ENCODE peak calls at places on chromosomes 13 and 19, in four cellular contexts. T, R, B and W are unnamed samples.

GRCh38 chr19:32407004-32407992 is 1.7 kb downstream of the DPY19L3 start:
- DNase-seq in B (no peak), T (peak; percentile 10), R (peak; percentile 37), W (no peak)

GRCh38 chr19:21468791-21469190 is 36.6 kb upstream of the ZNF429 start:
- DNase-seq in R (no peak), T (peak; percentile 14), B (no peak), W (peak; percentile 57)

GRCh38 chr13:72458701-72459100 is 268.7 kb downstream of the MZT1 start:
- DNase-seq in T (peak; percentile 7), B (no peak), R (no peak), W (no peak)

GRCh38 chr13:113658836-113659235 is 838 bp upstream of the ATP4B start:
- DNase-seq in B (no peak), T (no peak), R (no peak), W (no peak)

GRCh38 chr13:113489549-113490495 is 689 bp downstream of the DCUN1D2 start:
- DNase-seq in T (peak; percentile 49), B (peak; percentile 68), R (peak; percentile 41), W (no peak)

GRCh38 chr13:69935043-69935442 is 172.6 kb upstream of the ATXN8OS start:
- DNase-seq in T (peak; percentile 44), R (no peak), B (no peak), W (no peak)

GRCh38 chr13:60679131-60679530 is 282.1 kb downstream of the TDRD3 start:
- DNase-seq in R (no peak), T (no peak), B (no peak), W (no peak)

GRCh38 chr19:21210037-21210621 is 68.3 kb downstream of the ZNF431 start:
- DNase-seq in T (peak; percentile 33), B (no peak), R (no peak), W (no peak)

GRCh38 chr13:80952158-80952557 is 611.2 kb upstream of the SPRY2 start:
- DNase-seq in B (no peak), T (peak; percentile 68), R (no peak), W (no peak)

GRCh38 chr13:98780972-98781869 is 28.7 kb upstream of the SLC15A1 start:
- DNase-seq in R (no peak), T (no peak), B (no peak), W (no peak)

GRCh38 chr19:53771133-53771532 is 53.0 kb downstream of the NLRP12 start:
- DNase-seq in T (peak; percentile 92), B (no peak), R (no peak), W (peak; percentile 49)

GRCh38 chr13:45472171-45472705 is 7.5 kb downstream of the COG3 start:
- DNase-seq in R (peak; percentile 20), T (no peak), B (no peak), W (no peak)

GRCh38 chr19:34178276-34178614 is 5.9 kb downstream of the LSM14A start:
- DNase-seq in B (no peak), T (no peak), R (no peak), W (no peak)

GRCh38 chr13:24923305-24923640 is 159.3 kb downstream of the RNF17 start:
- DNase-seq in B (no peak), T (no peak), R (peak; percentile 75), W (no peak)

GRCh38 chr19:10566658-10567410 is 1.0 kb upstream of the KRI1 start:
- DNase-seq in R (no peak), B (no peak), T (no peak), W (no peak)

GRCh38 chr19:37988758-37989635 is 82.0 kb downstream of the SIPA1L3 start:
- DNase-seq in R (no peak), B (no peak), T (peak; percentile 45), W (peak; percentile 65)

DNA sequence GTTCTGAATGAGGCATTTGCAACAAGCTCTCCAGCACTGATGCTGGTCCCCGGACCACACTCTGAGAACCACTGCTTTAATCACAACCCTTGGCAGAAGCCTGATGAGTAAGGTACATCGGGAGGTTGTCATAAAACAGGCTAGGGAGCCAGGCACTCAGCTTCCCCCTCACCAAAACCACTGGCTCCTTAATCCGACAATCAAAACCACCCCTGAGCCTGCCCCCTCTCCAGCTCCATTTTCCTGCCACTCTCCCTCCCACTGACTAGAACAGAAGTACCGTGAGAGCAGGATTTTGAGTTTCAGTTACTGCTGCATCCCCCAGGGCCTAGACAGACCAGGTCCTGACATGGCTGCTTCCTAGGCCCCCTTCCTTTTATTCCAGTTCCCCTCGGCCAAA is 7.2 kb downstream of the GSK3A start:
- DNase-seq in B (no peak), T (no peak), R (no peak), W (no peak)
- H3K56ac ChIP-seq in B (no peak overlapping the region), T (no peak overlapping the region), R (no peak overlapping the region), W (no peak overlapping the region)

GRCh38 chr19:39746836-39747529 is 9.2 kb upstream of the CLC start:
- DNase-seq in R (no peak), T (peak; percentile 42), B (no peak), W (no peak)
- H3K56ac ChIP-seq in R (no peak overlapping the region), T (no peak overlapping the region), B (no peak overlapping the region), W (no peak overlapping the region)

GRCh38 chr13:67935655-67936054 is 705.5 kb upstream of the PCDH9 start:
- DNase-seq in T (no peak), B (no peak), R (no peak), W (no peak)

GRCh38 chr13:67934615-67935330 is 704.6 kb upstream of the PCDH9 start:
- DNase-seq in B (no peak), T (no peak), R (no peak), W (no peak)

GRCh38 chr13:67932991-67933390 is 702.9 kb upstream of the PCDH9 start:
- DNase-seq in B (no peak), R (no peak), T (no peak), W (no peak)
- H3K56ac ChIP-seq in B (no peak overlapping the region), R (no peak overlapping the region), T (no peak overlapping the region), W (no peak overlapping the region)

GRCh38 chr19:6613711-6614110 is 22.8 kb upstream of the CD70 start:
- DNase-seq in B (no peak), T (no peak), R (no peak), W (no peak)

GRCh38 chr19:6611441-6611852 is 20.5 kb upstream of the CD70 start:
- DNase-seq in T (no peak), B (no peak), R (no peak), W (no peak)

GRCh38 chr19:6616011-6616410 is 25.1 kb upstream of the CD70 start:
- DNase-seq in T (no peak), R (no peak), B (no peak), W (no peak)

GRCh38 chr19:6608950-6609349 is 18.0 kb upstream of the CD70 start:
- DNase-seq in B (no peak), R (no peak), T (no peak), W (no peak)

DNA sequence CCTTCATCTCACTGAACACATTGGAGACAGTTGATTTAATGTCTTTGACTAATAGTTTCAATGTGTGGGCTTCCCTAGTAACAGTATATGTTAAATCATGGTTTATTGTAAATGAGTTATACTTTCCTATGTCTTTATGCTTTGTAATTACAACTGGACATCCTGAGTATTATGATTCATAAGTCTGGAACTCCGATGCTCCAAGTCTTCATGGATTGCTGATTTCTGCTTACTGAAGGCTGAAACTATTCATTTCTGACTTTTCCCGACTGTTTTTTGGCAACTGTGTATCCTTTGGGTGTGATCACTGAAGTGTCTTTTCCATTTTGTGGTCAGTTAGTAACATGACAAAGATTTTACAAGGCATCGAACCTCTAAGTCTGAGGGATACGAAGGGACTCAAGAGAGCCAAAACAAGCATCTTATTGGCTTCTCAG is 20.0 kb upstream of the CD70 start:
- DNase-seq in R (peak; percentile 49), B (no peak), T (no peak), W (no peak)
- H3K56ac ChIP-seq in R (no peak overlapping the region), B (no peak overlapping the region), T (no peak overlapping the region), W (no peak overlapping the region)